ENCODE peak calls at places on chromosome 13, in nine cellular contexts. Q is naive thymus-derived CD4-positive, alpha-beta T cell; Y is retinal pigment epithelial cell; G is endodermal cell; U is WERI-Rb-1; V is tibial nerve; K is brain microvascular endothelial cell; F is CD8-positive, alpha-beta memory T cell; L is AG09309. Z is an unnamed sample.

GRCh38 chr13:51998723-51999471 is 12.4 kb downstream of the ATP7B start:
- DNase-seq in K (no peak), Q (no peak), U (peak; percentile 12), V (no peak), G (peak; percentile 69), Y (no peak), L (no peak), F (no peak), Z (no peak)

GRCh38 chr13:44272692-44273091 is 100.9 kb upstream of the SERP2 start:
- DNase-seq in Q (no peak), L (peak; percentile 61), V (no peak), U (no peak), K (peak; percentile 46), G (no peak), F (no peak), Y (no peak), Z (no peak)

GRCh38 chr13:36834299-36834698 is 15.3 kb downstream of the RFXAP start:
- DNase-seq in K (no peak), V (no peak), U (no peak), F (no peak), L (no peak), Q (no peak), Y (no peak), G (no peak), Z (no peak)

GRCh38 chr13:41694902-41695301 is 237.6 kb downstream of the RGCC start:
- DNase-seq in Y (peak; percentile 83), U (no peak), L (peak; percentile 91), G (no peak), V (peak; percentile 27), F (no peak), Q (no peak), K (peak; percentile 95), Z (peak; percentile 86)

GRCh38 chr13:50713849-50714248 is 129.6 kb downstream of the DLEU7 start:
- DNase-seq in V (no peak), G (no peak), U (no peak), Q (no peak), K (peak; percentile 82), L (peak; percentile 76), F (no peak), Y (no peak), Z (peak; percentile 87)

GRCh38 chr13:25375727-25376358 is 4.1 kb downstream of the ATP8A2 start:
- DNase-seq in Q (no peak), Y (no peak), L (peak; percentile 5), G (peak; percentile 76), U (peak; percentile 74), K (peak; percentile 28), V (no peak), F (no peak), Z (no peak)

GRCh38 chr13:80337706-80338105 is 3.2 kb downstream of the SPRY2 start:
- DNase-seq in F (no peak), U (no peak), G (no peak), K (no peak), Y (no peak), Q (no peak), L (no peak), V (no peak), Z (no peak)

GRCh38 chr13:106536244-106537034 is 977 bp upstream of the EFNB2 start:
- DNase-seq in L (no peak), U (peak; percentile 95), V (peak; percentile 82), G (peak; percentile 97), F (peak; percentile 82), Y (peak; percentile 71), K (peak; percentile 81), Q (peak; percentile 63), Z (peak; percentile 60)

GRCh38 chr13:42396501-42396900 is 124.5 kb downstream of the AKAP11 start:
- DNase-seq in V (no peak), K (no peak), Q (no peak), G (no peak), L (no peak), F (peak; percentile 10), Y (no peak), U (no peak), Z (no peak)

GRCh38 chr13:101307181-101307701 is 109.1 kb downstream of the NALCN start:
- DNase-seq in K (peak; percentile 94), L (peak; percentile 75), G (no peak), U (no peak), Q (no peak), V (no peak), F (no peak), Y (peak; percentile 32), Z (peak; percentile 41)

GRCh38 chr13:78604782-78605611 is 1.6 kb upstream of the POU4F1 start:
- DNase-seq in Y (no peak), V (no peak), K (no peak), U (no peak), G (peak; percentile 83), L (no peak), F (no peak), Q (no peak), Z (no peak)

GRCh38 chr13:51668580-51669195 is 84.4 kb downstream of the WDFY2 start:
- DNase-seq in K (no peak), V (no peak), U (no peak), F (no peak), G (no peak), L (no peak), Y (no peak), Q (no peak), Z (no peak)

GRCh38 chr13:35957174-35957867 is 173.9 kb downstream of the DCLK1 start:
- DNase-seq in Y (no peak), U (no peak), K (no peak), G (no peak), L (peak; percentile 60), F (no peak), V (no peak), Q (no peak), Z (peak; percentile 61)

DNA sequence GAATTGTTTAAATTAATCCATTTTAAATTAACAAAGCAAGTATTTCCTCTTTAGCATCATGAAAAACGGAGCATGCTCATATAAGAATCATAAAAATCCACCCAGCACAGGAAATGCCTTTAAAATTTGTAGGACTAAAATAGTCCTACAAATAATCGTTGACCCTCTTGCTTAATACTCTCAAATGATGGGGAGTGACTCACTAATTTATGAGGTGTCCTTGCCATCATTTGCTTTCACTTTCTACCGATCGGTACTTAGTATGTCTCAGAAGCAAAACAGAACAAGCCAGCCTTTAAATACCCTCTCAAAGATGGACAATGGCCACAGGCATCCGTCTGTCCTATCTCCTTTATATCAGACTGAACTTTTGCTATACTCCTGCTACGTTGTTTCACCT is 97.2 kb downstream of the SUCLA2 start:
- DNase-seq in Q (no peak), Y (no peak), L (peak; percentile 56), V (no peak), K (peak; percentile 41), F (no peak), G (no peak), U (no peak), Z (peak; percentile 30)
- H3K4me3 ChIP-seq in Q (no peak overlapping the region), Y (no peak overlapping the region), L (no peak overlapping the region), V (no peak overlapping the region), K (no peak overlapping the region), F (no peak overlapping the region), G (no peak overlapping the region), U (no peak overlapping the region), Z (no peak overlapping the region)

GRCh38 chr13:113468029-113468428 is 14.7 kb upstream of the ADPRHL1 start:
- DNase-seq in V (no peak), U (no peak), K (no peak), F (no peak), L (no peak), Y (no peak), Q (no peak), G (peak; percentile 4), Z (no peak)

GRCh38 chr13:113466321-113466836 is 13.1 kb upstream of the ADPRHL1 start:
- DNase-seq in U (no peak), K (no peak), F (no peak), G (peak; percentile 1), L (no peak), V (no peak), Y (no peak), Q (no peak), Z (no peak)

GRCh38 chr13:113469582-113469981 is 16.3 kb upstream of the ADPRHL1 start:
- DNase-seq in U (no peak), Q (no peak), F (no peak), K (no peak), L (no peak), G (no peak), Y (no peak), V (no peak), Z (no peak)

GRCh38 chr13:113470073-113470472 is 16.8 kb upstream of the ADPRHL1 start:
- DNase-seq in G (no peak), L (no peak), Y (no peak), Q (no peak), U (peak; percentile 3), K (no peak), F (no peak), V (no peak), Z (no peak)

GRCh38 chr13:113468461-113469147 is 15.3 kb upstream of the ADPRHL1 start:
- DNase-seq in Y (no peak), K (no peak), V (no peak), U (peak; percentile 9), G (no peak), Q (no peak), L (no peak), F (no peak), Z (no peak)
- H3K4me3 ChIP-seq in Y (no peak overlapping the region), K (no peak overlapping the region), V (no peak overlapping the region), U (no peak overlapping the region), G (no peak overlapping the region), Q (no peak overlapping the region), L (no peak overlapping the region), F (no peak overlapping the region), Z (no peak overlapping the region)

GRCh38 chr13:112067121-112067741 is at the start of gene SOX1:
- DNase-seq in U (no peak), Q (no peak), L (no peak), F (no peak), V (no peak), K (no peak), G (peak; percentile 86), Y (no peak), Z (no peak)
- H3K4me3 ChIP-seq in U (no peak within 1 kb of the TSS), Q (peak within 1 kb of the TSS; percentile 37), L (no peak within 1 kb of the TSS), F (peak within 1 kb of the TSS; percentile 15), V (peak within 1 kb of the TSS; percentile 48), K (no peak within 1 kb of the TSS), G (no peak within 1 kb of the TSS), Y (no peak within 1 kb of the TSS), Z (peak within 1 kb of the TSS; percentile 32)

GRCh38 chr13:67226686-67227085 is 3.5 kb downstream of the PCDH9 start:
- DNase-seq in F (no peak), K (no peak), V (no peak), G (no peak), U (no peak), L (no peak), Y (no peak), Q (no peak), Z (no peak)

GRCh38 chr13:67223024-67223423 is 7.1 kb downstream of the PCDH9 start:
- DNase-seq in Y (no peak), Q (no peak), L (no peak), G (no peak), F (no peak), K (no peak), U (no peak), V (no peak), Z (no peak)

GRCh38 chr13:67223742-67224141 is 6.4 kb downstream of the PCDH9 start:
- DNase-seq in U (no peak), K (no peak), Y (no peak), L (no peak), V (no peak), Q (no peak), F (no peak), G (no peak), Z (no peak)

GRCh38 chr13:67225252-67226159 is 4.6 kb downstream of the PCDH9 start:
- DNase-seq in L (no peak), Q (no peak), Y (no peak), G (no peak), U (no peak), F (no peak), K (no peak), V (no peak), Z (no peak)

GRCh38 chr13:67224148-67224846 is 5.8 kb downstream of the PCDH9 start:
- DNase-seq in K (peak; percentile 71), V (peak; percentile 75), F (peak; percentile 4), G (peak; percentile 72), Y (peak; percentile 67), Q (peak; percentile 46), L (peak; percentile 37), U (peak; percentile 50), Z (peak; percentile 75)
- H3K4me3 ChIP-seq in K (peak overlapping the region; percentile 39), V (peak overlapping the region; percentile 23), F (no peak overlapping the region), G (no peak overlapping the region), Y (peak overlapping the region; percentile 10), Q (no peak overlapping the region), L (no peak overlapping the region), U (no peak overlapping the region), Z (peak overlapping the region; percentile 39)

Z was measured in skeletal muscle cell.